ENCODE peak calls at places on chromosome 1, in six cellular contexts. W is mammary epithelial cell, I is OCI-LY7, Y is body of pancreas, T is cardiac muscle cell, A is sigmoid colon. H is an unnamed sample. For H3K4me1 and H3K9me3, the result is how much of the 10 kb centered on the place peaks cover.

GRCh38 chr1:65541161-65541560 is 120.7 kb downstream of the LEPR start:
- DNase-seq in W (peak), A (no peak), I (no peak), T (no peak), Y (no peak), H (no peak)

GRCh38 chr1:180486092-180486491 is 16.3 kb downstream of the ACBD6 start:
- DNase-seq in Y (no peak), W (no peak), I (no peak), A (no peak), T (no peak), H (no peak)

GRCh38 chr1:29211086-29212030 is 19.4 kb downstream of the MECR start:
- DNase-seq in T (no peak), A (no peak), I (no peak), W (no peak), Y (no peak), H (no peak)

GRCh38 chr1:22287946-22288520 is 145.1 kb upstream of the WNT4 start:
- DNase-seq in T (no peak), Y (no peak), A (no peak), W (no peak), I (no peak), H (no peak)

GRCh38 chr1:226679853-226680516 is 59.1 kb downstream of the ITPKB start:
- DNase-seq in Y (peak), W (no peak), T (peak), A (peak), I (peak), H (peak)

GRCh38 chr1:11337536-11338350 is 64.7 kb downstream of the UBIAD1 start:
- DNase-seq in W (no peak), A (no peak), I (peak), T (peak), Y (peak), H (peak)

GRCh38 chr1:5999711-6000443 is 7.7 kb upstream of the NPHP4 start:
- DNase-seq in I (no peak), W (no peak), A (peak), T (no peak), Y (no peak), H (no peak)

GRCh38 chr1:88985692-88986091 is 6.7 kb downstream of the KYAT3 start:
- DNase-seq in A (no peak), Y (no peak), W (peak), T (no peak), I (no peak), H (no peak)

GRCh38 chr1:175683491-175684175 is 59.8 kb downstream of the TNR start:
- DNase-seq in A (no peak), W (no peak), I (no peak), T (no peak), Y (no peak), H (no peak)

GRCh38 chr1:92483442-92484170 is 3.1 kb downstream of the GFI1 start:
- DNase-seq in I (no peak), T (peak), W (peak), Y (peak), A (no peak), H (peak)

GRCh38 chr1:53395671-53396215 is 63.5 kb upstream of the DMRTB1 start:
- DNase-seq in W (no peak), I (no peak), A (peak), T (no peak), Y (no peak), H (no peak)

GRCh38 chr1:177902151-177902765 is 67.6 kb downstream of the SEC16B start:
- DNase-seq in A (no peak), W (no peak), T (no peak), I (no peak), Y (no peak), H (no peak)

GRCh38 chr1:47536646-47537118 is 98.8 kb downstream of the FOXD2 start:
- DNase-seq in W (no peak), I (no peak), Y (no peak), T (no peak), A (no peak), H (no peak)

GRCh38 chr1:162857850-162858249 is 3.1 kb downstream of the CCDC190 start:
- DNase-seq in W (peak), I (no peak), T (no peak), Y (no peak), A (no peak), H (no peak)

GRCh38 chr1:45554198-45554597 is 3.6 kb downstream of the AKR1A1 start:
- DNase-seq in I (no peak), Y (no peak), W (no peak), A (no peak), T (no peak), H (no peak)

GRCh38 chr1:174872615-174873058 is 127.1 kb upstream of the CACYBP start:
- DNase-seq in I (peak), A (no peak), W (peak), Y (no peak), T (no peak), H (no peak)

GRCh38 chr1:84344286-84344685 is 42.8 kb downstream of the SAMD13 start:
- DNase-seq in W (no peak), I (no peak), Y (no peak), T (no peak), A (no peak), H (no peak)

GRCh38 chr1:61056674-61057439 is 25.5 kb upstream of the NFIA start:
- DNase-seq in W (peak), A (peak), I (peak), T (peak), Y (peak), H (peak)

GRCh38 chr1:36408479-36408878 is 10.8 kb upstream of the LSM10 start:
- DNase-seq in W (peak), Y (no peak), A (no peak), I (no peak), T (no peak), H (no peak)

GRCh38 chr1:203381151-203381751 is 30.3 kb upstream of the FMOD start:
- DNase-seq in A (no peak), W (no peak), T (no peak), Y (no peak), I (peak), H (no peak)

GRCh38 chr1:167860231-167860923 is 53.6 kb downstream of the ADCY10 start:
- DNase-seq in I (no peak), Y (no peak), A (no peak), T (no peak), W (no peak), H (no peak)

GRCh38 chr1:169236143-169236542 is 129.7 kb downstream of the ATP1B1 start:
- DNase-seq in A (no peak), Y (no peak), W (no peak), T (no peak), I (no peak), H (no peak)

GRCh38 chr1:6794164-6794563 is 8.9 kb downstream of the CAMTA1 start:
- DNase-seq in T (no peak), I (peak), A (no peak), Y (no peak), W (peak), H (peak)

GRCh38 chr1:110645172-110645571 is 29.6 kb downstream of the KCNA3 start:
- DNase-seq in A (no peak), T (no peak), W (no peak), Y (no peak), I (no peak), H (no peak)

GRCh38 chr1:30423570-30423969 is 299.8 kb downstream of the MATN1 start:
- DNase-seq in W (no peak), Y (no peak), A (peak), T (no peak), I (no peak), H (no peak)

GRCh38 chr1:47942238-47942629 is 55.0 kb downstream of the TRABD2B start:
- DNase-seq in A (no peak), I (no peak), T (no peak), W (peak), Y (no peak), H (no peak)

GRCh38 chr1:19007491-19008441 is 51.3 kb upstream of the IFFO2 start:
- DNase-seq in W (no peak), Y (peak), A (no peak), I (no peak), T (no peak), H (no peak)

GRCh38 chr1:108591471-108591870 is 31.6 kb downstream of the EEIG2 start:
- DNase-seq in Y (no peak), W (no peak), T (no peak), A (no peak), I (no peak), H (no peak)

GRCh38 chr1:205261946-205262668 is 34.4 kb downstream of the TMCC2 start:
- DNase-seq in W (no peak), I (no peak), Y (no peak), T (no peak), A (no peak), H (no peak)

DNA sequence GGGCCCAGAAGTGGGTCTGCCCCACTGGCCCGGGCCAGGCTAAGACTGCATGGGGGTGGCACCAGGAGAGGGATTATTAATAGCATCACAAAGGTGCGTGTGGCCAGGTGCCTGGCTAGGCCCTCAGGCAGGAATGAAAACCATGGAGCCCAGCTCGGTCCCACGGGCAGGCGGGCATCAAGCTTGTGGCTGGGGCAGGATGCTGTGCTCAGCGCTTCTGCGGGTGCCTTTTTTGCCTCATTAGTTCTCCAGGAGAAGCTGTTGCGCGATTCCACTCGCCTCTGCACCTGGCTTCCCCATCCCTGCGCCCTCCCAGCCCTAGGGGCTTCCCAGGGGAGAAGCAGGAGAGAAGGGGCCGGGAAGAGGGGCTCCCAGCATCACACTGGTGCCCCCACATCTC is 39.3 kb downstream of the CITED4 start:
- DNase-seq in I (no peak), T (no peak), W (no peak), A (no peak), Y (no peak), H (no peak)
- H3K4me1 ChIP-seq in I (under half), T (under half), W (under half), A (under half), Y (under half), H (under half)

DNA sequence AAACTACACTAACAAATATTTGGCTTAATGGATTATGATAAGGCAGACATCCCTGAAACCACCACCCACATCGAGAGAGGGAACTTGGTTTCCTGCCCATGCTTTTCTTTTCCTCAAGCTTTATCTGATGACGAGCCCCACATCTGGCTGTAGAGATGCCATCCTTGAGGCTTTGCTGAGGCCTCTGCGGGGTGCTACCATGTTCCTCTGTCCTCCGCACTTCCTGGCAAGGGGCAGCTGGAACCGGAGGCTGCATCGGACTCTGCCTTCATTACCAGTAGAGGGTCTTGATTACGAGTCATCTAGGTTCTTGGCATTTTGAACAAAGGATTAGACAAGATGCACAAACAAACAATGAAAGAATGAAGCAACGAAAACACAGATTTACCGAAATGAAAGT is 21.7 kb upstream of the C1orf174 start:
- DNase-seq in W (no peak), A (no peak), I (no peak), T (no peak), Y (no peak), H (no peak)
- H3K9me3 ChIP-seq in W (under half), A (under half), I (under half), T (under half), Y (under half), H (under half)

DNA sequence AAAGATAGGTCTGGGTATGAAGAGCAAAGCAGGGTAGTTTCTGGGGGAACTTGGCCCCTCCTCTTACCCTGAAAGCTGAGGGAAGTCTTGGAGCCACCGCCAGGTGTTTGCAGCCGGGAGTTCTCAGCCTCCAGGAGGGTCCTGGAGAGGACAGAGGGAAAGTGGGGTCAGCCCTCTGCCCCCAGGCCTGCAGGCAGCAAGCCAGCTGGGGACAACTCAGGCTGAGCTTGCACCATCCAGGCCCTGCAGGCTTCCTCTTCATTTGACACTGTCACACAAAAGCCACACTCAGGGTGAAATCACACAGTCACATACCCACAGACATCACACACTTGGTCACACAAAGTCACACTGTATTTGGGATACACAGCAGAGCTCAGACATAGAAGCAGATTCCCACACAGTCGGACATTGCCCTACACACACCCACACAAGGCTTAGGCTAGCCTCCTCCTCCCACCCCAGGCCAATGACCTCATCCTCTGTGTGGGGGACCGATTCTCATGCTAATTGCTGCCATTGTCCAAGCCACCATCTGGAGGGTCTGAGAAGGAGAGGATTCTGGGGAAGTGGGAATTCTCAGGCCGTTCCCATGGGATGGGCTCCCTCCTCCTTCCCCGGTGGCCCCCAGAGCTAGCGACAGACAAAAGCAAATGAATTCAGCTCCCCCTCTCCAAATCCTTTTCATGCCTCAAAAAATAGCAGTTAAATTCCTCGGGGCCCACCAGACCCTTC is 3.7 kb downstream of the NES start:
- DNase-seq in A (no peak), I (no peak), Y (no peak), T (no peak), W (no peak), H (no peak)
- H3K4me3 ChIP-seq in A (no peak), I (no peak), Y (no peak), T (peak), W (no peak), H (no peak)

DNA sequence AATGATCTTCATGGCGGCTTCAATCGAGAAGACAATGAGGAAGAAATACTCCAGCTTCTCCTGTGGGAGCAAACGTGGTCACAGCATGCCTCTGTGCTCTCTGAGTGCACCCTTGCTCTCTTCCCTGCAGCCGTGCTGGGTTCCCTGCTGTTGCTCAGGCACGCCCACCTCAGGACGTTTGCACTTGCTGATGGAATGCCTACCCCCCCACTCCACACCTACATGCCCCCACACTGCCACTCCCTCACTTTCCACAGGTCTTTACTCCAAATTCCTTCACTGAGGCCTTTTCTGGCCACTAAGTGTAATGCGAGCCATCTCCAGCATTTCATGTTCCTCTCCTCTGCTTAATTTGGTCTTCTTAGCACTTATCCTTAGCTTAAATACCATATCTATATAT is 18.3 kb downstream of the CACNA1S start:
- DNase-seq in Y (no peak), I (no peak), W (no peak), T (no peak), A (no peak), H (no peak)
- H3K4me1 ChIP-seq in Y (under half), I (under half), W (under half), T (under half), A (under half), H (under half)

H was measured in CD4-positive, CD25-positive, alpha-beta regulatory T cell.